ENCODE peak calls at places on chromosomes 7 and 10, in five cellular contexts. U is activated CD4-positive, CD25-positive, alpha-beta regulatory T cell treated with anti-CD3 and anti-CD28 coated beads, Interleukin-2, amount 50 U/mL, for 16 hours; M is T-cell; Y is fibroblast of lung; D is hepatocyte. N is an unnamed sample.
A peak's percentile ranks its signal among the peaks of the same experiment; 100 is the strongest.

GRCh38 chr7:130430841-130431713 is 9.7 kb downstream of the CEP41 start:
- DNase-seq in M (no peak), D (peak; percentile 32), U (no peak), Y (peak; percentile 93), N (no peak)

GRCh38 chr7:30790391-30790790 is 19.2 kb downstream of the MINDY4 start:
- DNase-seq in M (no peak), Y (no peak), U (no peak), D (no peak), N (no peak)

GRCh38 chr10:103487396-103487708 is 6.2 kb upstream of the NEURL1 start:
- DNase-seq in Y (no peak), D (no peak), U (no peak), M (no peak), N (no peak)

GRCh38 chr7:47497367-47498096 is 84.4 kb downstream of the TNS3 start:
- DNase-seq in D (no peak), U (no peak), Y (peak; percentile 35), M (no peak), N (no peak)

GRCh38 chr7:102439963-102440795 is 6.8 kb downstream of the ORAI2 start:
- DNase-seq in U (no peak), Y (peak; percentile 70), M (no peak), D (peak; percentile 49), N (peak; percentile 79)

GRCh38 chr10:85916999-85917573 is 449.5 kb downstream of the GRID1 start:
- DNase-seq in U (no peak), D (no peak), Y (no peak), M (no peak), N (no peak)

GRCh38 chr7:42244828-42245227 is 7.8 kb upstream of the GLI3 start:
- DNase-seq in U (no peak), D (no peak), M (no peak), Y (peak; percentile 84), N (no peak)

GRCh38 chr10:96225119-96225518 is 46.2 kb downstream of the BLNK start:
- DNase-seq in U (no peak), M (no peak), Y (no peak), D (no peak), N (no peak)

GRCh38 chr10:124612611-124613498 is 131.3 kb downstream of the FAM53B start:
- DNase-seq in U (no peak), M (no peak), Y (peak; percentile 45), D (no peak), N (no peak)

GRCh38 chr7:156861212-156861611 is 31.8 kb downstream of the LMBR1 start:
- DNase-seq in D (no peak), M (no peak), U (no peak), Y (no peak), N (no peak)

GRCh38 chr10:61558188-61558587 is 104.5 kb upstream of the CABCOCO1 start:
- DNase-seq in U (no peak), M (no peak), Y (no peak), D (no peak), N (no peak)

GRCh38 chr10:79313911-79314439 is 33.3 kb upstream of the PPIF start:
- DNase-seq in Y (no peak), M (no peak), D (no peak), U (no peak), N (no peak)

GRCh38 chr7:15885678-15886077 is 199.2 kb upstream of the MEOX2 start:
- DNase-seq in Y (no peak), D (no peak), U (no peak), M (no peak), N (no peak)

GRCh38 chr10:89090760-89091455 is 100.3 kb downstream of the FAS start:
- DNase-seq in M (no peak), U (no peak), D (no peak), Y (peak; percentile 77), N (no peak)

GRCh38 chr7:25259487-25260243 is 31.4 kb upstream of the NPVF start:
- DNase-seq in Y (peak; percentile 86), U (peak; percentile 44), M (peak; percentile 67), D (peak; percentile 87), N (peak; percentile 88)

GRCh38 chr7:134938141-134938540 is 48.2 kb upstream of the AGBL3 start:
- DNase-seq in Y (no peak), D (no peak), M (no peak), U (no peak), N (no peak)

GRCh38 chr7:36128448-36129047 is 24.5 kb upstream of the EEPD1 start:
- DNase-seq in D (peak; percentile 67), U (no peak), M (no peak), Y (peak; percentile 96), N (peak; percentile 95)

GRCh38 chr7:110921478-110922210 is 169.3 kb upstream of the LRRN3 start:
- DNase-seq in M (no peak), Y (peak; percentile 56), U (no peak), D (no peak), N (no peak)

GRCh38 chr10:103281753-103282152 is 4.8 kb downstream of the INA start:
- DNase-seq in D (peak; percentile 65), M (no peak), U (no peak), Y (peak; percentile 57), N (no peak)

GRCh38 chr7:75732764-75733630 is 5.7 kb downstream of the HIP1 start:
- DNase-seq in D (peak; percentile 32), U (no peak), Y (peak; percentile 73), M (no peak), N (no peak)

GRCh38 chr10:62831346-62831745 is 15.2 kb upstream of the EGR2 start:
- DNase-seq in D (no peak), Y (peak; percentile 67), M (no peak), U (no peak), N (no peak)

GRCh38 chr10:103839867-103840746 is 15.3 kb downstream of the SH3PXD2A start:
- DNase-seq in M (no peak), D (no peak), U (no peak), Y (no peak), N (peak; percentile 26)